ENCODE peak calls at places on chromosomes 12 and 14, in seven cellular contexts. U is fibroblast of villous mesenchyme, M is epithelial cell of esophagus, Z is Panc1, P is GM10248, X is AG10803, O is type B pancreatic cell. N is an unnamed sample.

GRCh38 chr12:21502164-21502496 is 541 bp downstream of the GOLT1B start:
- DNase-seq in U (peak), M (peak), P (peak), Z (no peak), O (no peak), X (peak), N (peak)

GRCh38 chr12:76236640-76237039 is 111.6 kb downstream of the BBS10 start:
- DNase-seq in M (peak), P (no peak), X (no peak), U (no peak), Z (peak), O (no peak), N (no peak)

GRCh38 chr14:20671597-20672283 is 12.6 kb upstream of the RNASE4 start:
- DNase-seq in O (no peak), P (no peak), M (no peak), U (no peak), X (no peak), Z (peak), N (peak)

GRCh38 chr12:131120831-131121271 is 167.1 kb downstream of the ADGRD1 start:
- DNase-seq in P (no peak), O (peak), X (no peak), U (no peak), M (no peak), Z (no peak), N (no peak)

GRCh38 chr12:114658002-114658441 is 26.0 kb downstream of the TBX3 start:
- DNase-seq in U (peak), P (no peak), M (no peak), O (no peak), X (no peak), Z (no peak), N (no peak)

GRCh38 chr14:25009891-25010290 is 40.1 kb downstream of the STXBP6 start:
- DNase-seq in M (no peak), U (peak), Z (no peak), X (peak), O (no peak), P (no peak), N (no peak)

GRCh38 chr12:52217223-52217622 is 15.8 kb upstream of the KRT7 start:
- DNase-seq in P (no peak), M (peak), O (no peak), U (no peak), Z (no peak), X (no peak), N (no peak)

GRCh38 chr14:42911642-42912041 is 1305.0 kb downstream of the LRFN5 start:
- DNase-seq in Z (no peak), M (no peak), O (no peak), U (peak), X (no peak), P (no peak), N (no peak)

GRCh38 chr14:51996148-51996746 is 6.9 kb downstream of the RTRAF start:
- DNase-seq in U (peak), X (peak), M (peak), P (no peak), O (no peak), Z (no peak), N (no peak)

GRCh38 chr14:21231020-21231652 is 38.1 kb downstream of the HNRNPC start:
- DNase-seq in X (no peak), P (no peak), U (no peak), M (no peak), O (no peak), Z (no peak), N (no peak)

GRCh38 chr12:46790066-46790465 is 35.7 kb downstream of the SLC38A4 start:
- DNase-seq in U (no peak), X (no peak), O (no peak), Z (no peak), M (no peak), P (no peak), N (no peak)

GRCh38 chr14:57822081-57822480 is 43.8 kb downstream of the SLC35F4 start:
- DNase-seq in Z (no peak), P (no peak), X (no peak), U (no peak), M (peak), O (no peak), N (no peak)
- TF ChIP-seq CTCF in Z (no peak), P (no peak), X (no peak), U (no peak), M (no peak), O (no peak), N (no peak)

DNA sequence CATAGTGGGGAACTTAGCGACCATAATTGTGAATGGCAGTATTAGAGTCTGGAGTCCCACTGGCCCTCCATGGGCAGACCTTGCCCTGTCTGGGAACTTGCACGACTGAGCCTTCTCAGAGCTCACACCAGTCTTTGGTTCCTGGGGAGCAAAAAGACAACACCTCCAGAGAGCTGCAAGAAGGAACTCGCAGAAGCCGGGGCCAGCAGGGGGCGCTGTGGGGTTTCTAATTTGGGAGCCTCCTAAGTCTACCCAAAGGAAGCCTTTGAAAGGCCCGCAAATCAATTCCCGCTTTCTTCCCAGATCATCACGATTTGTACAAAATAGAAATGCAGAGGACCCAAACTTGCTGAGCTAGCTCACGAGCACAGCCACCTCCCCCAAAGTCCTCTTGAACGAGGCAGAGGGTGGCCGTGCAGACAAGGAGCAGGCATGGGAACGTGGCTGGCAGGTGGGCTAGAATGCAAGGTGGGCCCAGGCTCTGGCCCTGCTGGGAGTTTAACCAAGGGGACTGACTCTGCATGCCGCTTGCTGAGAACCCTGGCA is 46.3 kb upstream of the FBXO21 start:
- DNase-seq in O (peak), M (peak), P (peak), U (peak), Z (peak), X (peak), N (peak)
- TF ChIP-seq CTCF in O (peak), M (peak), P (peak), U (peak), Z (peak), X (peak), N (peak)

DNA sequence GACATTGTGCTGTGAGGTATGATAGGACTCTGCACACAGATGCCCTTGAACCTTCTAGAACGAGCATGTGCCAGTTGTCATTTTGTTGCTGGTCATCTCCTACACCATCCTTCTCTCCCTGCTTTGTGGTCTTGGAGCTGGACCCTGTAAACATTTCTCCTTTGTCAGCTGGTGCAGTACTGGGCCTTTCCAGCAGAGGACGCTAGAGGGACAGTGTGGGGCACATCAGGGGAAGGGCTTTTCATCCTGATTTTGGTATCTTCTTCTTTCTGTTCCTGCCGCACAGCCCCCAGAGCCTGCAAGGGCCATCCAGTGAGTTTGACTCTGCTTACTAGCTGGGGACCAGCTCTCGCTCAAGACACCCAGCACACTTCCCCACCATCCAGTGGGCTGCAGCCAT is 484.6 kb downstream of the AACS start:
- DNase-seq in X (no peak), U (no peak), M (no peak), P (no peak), O (no peak), Z (peak), N (no peak)
- TF ChIP-seq CTCF in X (peak), U (peak), M (no peak), P (peak), O (peak), Z (peak), N (peak)

DNA sequence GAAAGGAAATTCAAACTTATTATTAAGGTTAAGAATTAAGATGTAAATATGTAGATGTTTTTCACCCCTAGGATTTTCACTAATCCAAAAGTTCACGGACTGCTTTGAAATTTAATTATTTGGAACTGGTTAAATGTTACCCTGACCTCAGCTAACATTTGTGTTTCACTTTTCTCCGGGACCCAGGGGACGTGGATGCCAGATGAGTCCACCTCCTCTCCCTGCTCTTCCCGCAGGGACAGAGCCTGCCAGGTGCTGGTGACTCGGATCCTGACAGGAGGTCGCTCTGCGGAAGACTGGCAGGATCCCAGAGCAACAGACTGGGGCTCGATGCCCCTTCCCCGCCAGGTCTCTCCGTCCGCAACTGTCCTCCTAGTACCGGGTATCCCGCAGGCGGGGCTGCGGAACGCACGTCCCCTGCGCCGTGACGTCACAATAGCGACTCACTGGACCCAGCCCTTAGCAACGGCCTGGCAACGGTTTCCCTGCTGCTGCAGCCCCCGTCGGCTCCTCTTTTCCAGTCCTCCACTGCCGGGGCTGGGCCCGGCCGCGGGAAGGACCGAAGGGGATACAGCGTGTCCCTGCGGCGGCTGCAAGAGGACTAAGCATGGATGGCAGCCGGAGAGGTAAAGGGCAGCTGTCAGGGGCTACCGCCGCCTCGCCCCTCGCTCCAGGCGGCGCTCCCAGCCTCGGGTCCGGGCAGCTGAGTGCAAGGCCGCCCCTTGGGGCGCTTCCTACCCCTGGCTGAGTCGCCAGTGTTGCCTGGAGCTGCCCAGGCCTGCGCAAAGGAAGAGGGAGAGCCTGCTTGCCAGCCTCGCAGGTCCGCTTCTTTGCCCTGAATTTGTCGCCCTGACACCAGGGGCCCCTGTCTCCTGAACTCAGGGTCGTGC is at the start of gene SPATA7:
- DNase-seq in X (peak), Z (peak), P (peak), U (peak), M (peak), O (peak), N (peak)
- TF ChIP-seq CTCF in X (no peak), Z (no peak), P (no peak), U (no peak), M (no peak), O (no peak), N (no peak)

GRCh38 chr14:22560638-22561365 is 28.2 kb downstream of the DAD1 start:
- DNase-seq in U (no peak), Z (no peak), X (no peak), M (no peak), O (no peak), P (no peak), N (no peak)
- TF ChIP-seq CTCF in U (no peak), Z (no peak), X (no peak), M (no peak), O (no peak), P (no peak), N (no peak)